ENCODE peak calls at places on chromosome 4, in four cellular contexts. One of them, this sample, is unnamed.

GRCh38 chr4:139522457-139522856 is 33.6 kb downstream of the SETD7 start:
- DNase-seq in NB4: no peak
- DNase-seq in IMR-90: no peak
- DNase-seq in Peyer's patch: no peak
- DNase-seq in this sample: no peak

GRCh38 chr4:84482564-84483563 is 16.2 kb downstream of the NKX6-1 start:
- DNase-seq in NB4: no peak
- DNase-seq in IMR-90: no peak
- DNase-seq in Peyer's patch: no peak
- DNase-seq in this sample: no peak

GRCh38 chr4:8030121-8030781 is 90.6 kb upstream of the AFAP1 start:
- DNase-seq in NB4: no peak
- DNase-seq in Peyer's patch: no peak
- DNase-seq in IMR-90: no peak
- DNase-seq in this sample: peak

GRCh38 chr4:39898015-39898414 is 79.7 kb downstream of the PDS5A start:
- DNase-seq in NB4: no peak
- DNase-seq in Peyer's patch: no peak
- DNase-seq in IMR-90: no peak
- DNase-seq in this sample: no peak

GRCh38 chr4:95857761-95858160 is 17.9 kb downstream of the PDHA2 start:
- DNase-seq in NB4: no peak
- DNase-seq in IMR-90: no peak
- DNase-seq in Peyer's patch: no peak
- DNase-seq in this sample: no peak

GRCh38 chr4:54433686-54434085 is 204.6 kb downstream of the PDGFRA start:
- DNase-seq in IMR-90: peak
- DNase-seq in Peyer's patch: no peak
- DNase-seq in NB4: peak
- DNase-seq in this sample: no peak

GRCh38 chr4:119559044-119559647 is 69.5 kb downstream of the PDE5A start:
- DNase-seq in Peyer's patch: no peak
- DNase-seq in NB4: peak
- DNase-seq in IMR-90: peak
- DNase-seq in this sample: no peak

GRCh38 chr4:29046716-29047115 is 1673.5 kb upstream of the PCDH7 start:
- DNase-seq in NB4: no peak
- DNase-seq in IMR-90: peak
- DNase-seq in Peyer's patch: no peak
- DNase-seq in this sample: no peak

GRCh38 chr4:6893449-6894085 is 16.1 kb upstream of the TBC1D14 start:
- DNase-seq in IMR-90: peak
- DNase-seq in NB4: peak
- DNase-seq in Peyer's patch: peak
- DNase-seq in this sample: no peak

GRCh38 chr4:56863441-56864129 is 42.1 kb upstream of the SPINK2 start:
- DNase-seq in IMR-90: peak
- DNase-seq in Peyer's patch: no peak
- DNase-seq in NB4: peak
- DNase-seq in this sample: no peak

GRCh38 chr4:54571762-54572542 is 85.8 kb upstream of the KIT start:
- DNase-seq in IMR-90: no peak
- DNase-seq in NB4: no peak
- DNase-seq in Peyer's patch: no peak
- DNase-seq in this sample: no peak

GRCh38 chr4:143359794-143360193 is 23.1 kb downstream of the GAB1 start:
- DNase-seq in IMR-90: no peak
- DNase-seq in Peyer's patch: no peak
- DNase-seq in NB4: no peak
- DNase-seq in this sample: no peak

GRCh38 chr4:33998204-33998603 is 2246.1 kb downstream of the ARAP2 start:
- DNase-seq in IMR-90: no peak
- DNase-seq in NB4: no peak
- DNase-seq in Peyer's patch: no peak
- DNase-seq in this sample: no peak

GRCh38 chr4:81724925-81725329 is 253.2 kb upstream of the RASGEF1B start:
- DNase-seq in IMR-90: no peak
- DNase-seq in Peyer's patch: peak
- DNase-seq in NB4: no peak
- DNase-seq in this sample: peak

GRCh38 chr4:24745172-24745895 is 50.0 kb upstream of the SOD3 start:
- DNase-seq in NB4: no peak
- DNase-seq in IMR-90: no peak
- DNase-seq in Peyer's patch: no peak
- DNase-seq in this sample: no peak

GRCh38 chr4:141132689-141133145 is 552 bp downstream of the RNF150 start:
- DNase-seq in Peyer's patch: no peak
- DNase-seq in IMR-90: peak
- DNase-seq in NB4: no peak
- DNase-seq in this sample: peak

GRCh38 chr4:113555868-113556267 is 205.7 kb downstream of the CAMK2D start:
- DNase-seq in NB4: peak
- DNase-seq in IMR-90: no peak
- DNase-seq in Peyer's patch: no peak
- DNase-seq in this sample: no peak

GRCh38 chr4:5399790-5400421 is 308.5 kb downstream of the EVC2 start:
- DNase-seq in Peyer's patch: no peak
- DNase-seq in IMR-90: peak
- DNase-seq in NB4: peak
- DNase-seq in this sample: no peak

DNA sequence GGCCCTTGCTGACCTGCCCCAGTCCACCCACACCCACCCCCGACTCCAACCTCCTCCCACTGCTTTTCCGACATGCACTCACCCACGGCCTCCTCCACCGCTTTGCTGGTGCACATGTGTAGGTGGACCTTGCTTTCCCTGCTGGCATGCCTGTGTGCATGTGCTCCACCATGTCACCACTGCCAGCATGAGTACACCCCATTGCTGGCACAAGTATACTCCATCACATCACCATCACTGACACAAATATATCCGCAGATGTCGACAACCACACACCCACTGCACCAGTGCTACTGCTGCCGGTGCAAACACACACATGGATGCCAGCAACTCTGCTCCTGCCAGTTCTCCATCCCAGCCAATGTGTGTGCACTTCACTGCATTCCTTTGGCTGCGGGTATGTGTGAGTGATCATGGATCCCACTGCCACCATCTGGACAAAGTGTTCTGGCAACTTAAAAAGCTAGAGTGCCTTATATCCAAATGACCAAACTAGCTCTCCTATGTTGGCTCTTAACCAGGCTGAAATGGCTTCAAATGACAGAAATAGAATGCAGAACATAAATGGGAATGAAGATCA is 1072.3 kb downstream of the RAPGEF2 start:
- DNase-seq in NB4: no peak
- DNase-seq in Peyer's patch: no peak
- DNase-seq in IMR-90: no peak
- DNase-seq in this sample: no peak
- TF ChIP-seq POLR2A in NB4: no peak
- TF ChIP-seq POLR2A in Peyer's patch: no peak
- TF ChIP-seq POLR2A in IMR-90: no peak
- TF ChIP-seq POLR2A in this sample: no peak

DNA sequence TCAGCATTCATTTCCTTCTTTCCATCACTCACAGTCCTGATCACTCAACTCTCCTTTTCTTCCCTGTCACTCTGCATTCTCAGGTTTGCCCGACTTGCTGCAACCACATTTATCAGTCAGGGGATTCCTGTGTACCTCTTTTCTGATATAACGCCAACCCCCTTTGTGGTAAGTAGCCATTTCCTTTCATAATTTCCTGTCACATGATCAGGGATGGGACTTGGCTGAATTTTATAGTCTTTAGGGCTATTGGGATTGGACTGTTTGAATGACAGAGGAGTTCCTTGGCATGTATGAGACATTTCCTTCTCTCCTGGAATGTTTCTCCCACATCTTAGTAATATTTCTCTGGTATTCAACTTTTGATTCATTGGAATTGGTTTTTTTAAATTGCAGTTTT is 11.0 kb downstream of the PGM2 start:
- DNase-seq in Peyer's patch: no peak
- DNase-seq in NB4: peak
- DNase-seq in IMR-90: peak
- DNase-seq in this sample: no peak
- TF ChIP-seq POLR2A in Peyer's patch: no peak
- TF ChIP-seq POLR2A in NB4: no peak
- TF ChIP-seq POLR2A in IMR-90: no peak
- TF ChIP-seq POLR2A in this sample: no peak

GRCh38 chr4:165207431-165208321 is at the start of gene KLHL2:
- DNase-seq in Peyer's patch: peak
- DNase-seq in IMR-90: peak
- DNase-seq in NB4: peak
- DNase-seq in this sample: peak
- TF ChIP-seq POLR2A in Peyer's patch: no peak
- TF ChIP-seq POLR2A in IMR-90: peak
- TF ChIP-seq POLR2A in NB4: peak
- TF ChIP-seq POLR2A in this sample: no peak

GRCh38 chr4:184380707-184381106 is 93.6 kb downstream of the IRF2 start:
- DNase-seq in NB4: no peak
- DNase-seq in Peyer's patch: no peak
- DNase-seq in IMR-90: no peak
- DNase-seq in this sample: no peak
- TF ChIP-seq POLR2A in NB4: no peak
- TF ChIP-seq POLR2A in Peyer's patch: no peak
- TF ChIP-seq POLR2A in IMR-90: no peak
- TF ChIP-seq POLR2A in this sample: no peak